ENCODE peak calls at places on chromosome 17, in seven cellular contexts. W, H, G, R, Q, J and B are unnamed samples.

GRCh38 chr17:21511368-21512195 is 135.4 kb downstream of the KCNJ12 start:
- DNase-seq in W (peak), H (peak), G (peak), R (peak), Q (peak), J (peak), B (peak)

GRCh38 chr17:72372185-72372584 is 251.4 kb downstream of the SOX9 start:
- DNase-seq in W (no peak), H (no peak), G (no peak), R (no peak), Q (peak), J (no peak), B (no peak)

GRCh38 chr17:47096343-47096742 is 92.8 kb downstream of the CDC27 start:
- DNase-seq in W (no peak), H (no peak), G (no peak), R (no peak), Q (no peak), J (no peak), B (no peak)

GRCh38 chr17:33929181-33929724 is 325.8 kb upstream of the CCL2 start:
- DNase-seq in W (peak), H (no peak), G (no peak), R (no peak), Q (no peak), J (no peak), B (no peak)

GRCh38 chr17:16881239-16881924 is 90.5 kb downstream of the TNFRSF13B start:
- DNase-seq in W (no peak), H (no peak), G (no peak), R (no peak), Q (no peak), J (no peak), B (no peak)

GRCh38 chr17:83173997-83174858 is 94.8 kb downstream of the METRNL start:
- DNase-seq in W (no peak), H (peak), G (peak), R (peak), Q (peak), J (no peak), B (peak)

GRCh38 chr17:17809527-17810373 is 27.0 kb downstream of the SREBF1 start:
- DNase-seq in W (peak), H (peak), G (peak), R (no peak), Q (peak), J (no peak), B (peak)

GRCh38 chr17:42843358-42843934 is 934 bp upstream of the AOC2 start:
- DNase-seq in W (no peak), H (no peak), G (peak), R (no peak), Q (peak), J (no peak), B (peak)

GRCh38 chr17:82225368-82226029 is 3.3 kb upstream of the SLC16A3 start:
- DNase-seq in W (no peak), H (peak), G (peak), R (peak), Q (peak), J (no peak), B (no peak)

GRCh38 chr17:81412490-81413093 is 17.3 kb downstream of the BAHCC1 start:
- DNase-seq in W (no peak), H (peak), G (no peak), R (no peak), Q (no peak), J (peak), B (no peak)

GRCh38 chr17:7309628-7310027 is 2.2 kb downstream of the EIF5A start:
- DNase-seq in W (no peak), H (peak), G (no peak), R (no peak), Q (no peak), J (no peak), B (no peak)
- H3K4me3 ChIP-seq in W (no peak), H (no peak), G (peak), R (peak), Q (peak), J (peak), B (peak)

GRCh38 chr17:6427284-6427781 is 7.6 kb downstream of the AIPL1 start:
- DNase-seq in W (no peak), H (no peak), G (no peak), R (no peak), Q (no peak), J (no peak), B (no peak)

GRCh38 chr17:6426356-6427101 is 8.4 kb downstream of the AIPL1 start:
- DNase-seq in W (no peak), H (no peak), G (no peak), R (no peak), Q (no peak), J (no peak), B (no peak)

GRCh38 chr17:6430769-6431168 is 4.2 kb downstream of the AIPL1 start:
- DNase-seq in W (no peak), H (no peak), G (no peak), R (no peak), Q (no peak), J (no peak), B (no peak)

GRCh38 chr17:6429266-6429665 is 5.7 kb downstream of the AIPL1 start:
- DNase-seq in W (peak), H (no peak), G (no peak), R (no peak), Q (no peak), J (no peak), B (no peak)

GRCh38 chr17:6428207-6428965 is 6.5 kb downstream of the AIPL1 start:
- DNase-seq in W (no peak), H (no peak), G (no peak), R (no peak), Q (no peak), J (no peak), B (no peak)
- H3K4me3 ChIP-seq in W (no peak), H (no peak), G (no peak), R (no peak), Q (no peak), J (no peak), B (no peak)

DNA sequence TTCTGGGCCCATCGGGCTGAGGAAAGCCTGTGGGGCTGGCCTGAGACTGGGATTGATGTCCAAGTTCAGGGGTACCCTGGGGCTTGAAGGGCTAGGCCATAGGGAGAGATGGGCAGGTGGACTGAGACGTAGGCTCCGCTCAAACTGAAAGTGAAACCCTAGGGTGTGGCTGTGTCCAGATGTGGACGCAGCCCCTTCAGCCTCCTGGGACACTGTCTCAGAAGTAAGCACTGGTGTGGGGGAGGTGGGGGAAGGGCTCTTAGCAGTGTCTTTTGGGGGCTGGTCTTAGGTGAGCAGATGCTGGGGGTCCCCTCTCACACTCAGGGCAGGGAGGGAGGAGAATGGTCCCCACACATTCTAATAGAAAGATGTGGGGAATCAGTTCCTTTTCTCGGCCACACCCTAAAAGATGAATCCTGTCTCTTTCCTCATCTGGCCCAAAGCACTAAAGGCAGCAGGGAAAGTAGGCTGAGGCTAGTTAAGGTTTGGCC is 5.5 kb downstream of the FMNL1 start:
- DNase-seq in W (no peak), H (peak), G (no peak), R (no peak), Q (no peak), J (no peak), B (no peak)
- H3K4me3 ChIP-seq in W (no peak), H (no peak), G (no peak), R (peak), Q (no peak), J (peak), B (no peak)

GRCh38 chr17:59848385-59848668 is 44.4 kb downstream of the TUBD1 start:
- DNase-seq in W (no peak), H (no peak), G (no peak), R (no peak), Q (no peak), J (no peak), B (no peak)

GRCh38 chr17:59848778-59849177 is 44.0 kb downstream of the TUBD1 start:
- DNase-seq in W (no peak), H (peak), G (no peak), R (no peak), Q (no peak), J (no peak), B (peak)

GRCh38 chr17:59845595-59846390 is 47.0 kb downstream of the TUBD1 start:
- DNase-seq in W (no peak), H (no peak), G (no peak), R (no peak), Q (no peak), J (no peak), B (peak)

GRCh38 chr17:59844884-59845594 is 47.7 kb downstream of the TUBD1 start:
- DNase-seq in W (no peak), H (no peak), G (no peak), R (no peak), Q (no peak), J (no peak), B (no peak)

GRCh38 chr17:59846391-59847165 is 46.2 kb downstream of the TUBD1 start:
- DNase-seq in W (no peak), H (peak), G (no peak), R (no peak), Q (no peak), J (no peak), B (no peak)
- H3K4me3 ChIP-seq in W (no peak), H (no peak), G (no peak), R (peak), Q (no peak), J (no peak), B (no peak)

DNA sequence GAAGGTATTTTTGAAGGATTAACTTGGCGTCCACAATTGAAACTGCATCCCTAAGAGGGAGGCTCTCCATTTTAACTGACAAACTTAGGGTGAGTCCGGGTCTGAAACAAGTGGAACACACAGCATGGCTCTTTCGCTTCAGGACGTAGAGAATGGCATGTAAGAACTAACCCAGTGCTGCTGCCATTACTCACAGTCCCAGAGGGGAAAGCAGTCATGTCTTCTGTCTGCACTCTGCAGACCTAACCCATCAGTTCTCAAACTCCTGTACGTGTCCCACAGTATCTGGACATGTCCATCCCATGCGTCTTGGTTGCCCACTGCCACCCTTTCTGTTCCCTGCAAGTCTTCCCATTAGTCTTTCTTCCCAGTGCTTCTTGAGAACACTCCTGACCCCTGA is 563 bp downstream of the ST6GALNAC1 start:
- DNase-seq in W (no peak), H (no peak), G (no peak), R (no peak), Q (no peak), J (no peak), B (no peak)
- H3K4me3 ChIP-seq in W (no peak), H (peak), G (no peak), R (peak), Q (no peak), J (no peak), B (no peak)

DNA sequence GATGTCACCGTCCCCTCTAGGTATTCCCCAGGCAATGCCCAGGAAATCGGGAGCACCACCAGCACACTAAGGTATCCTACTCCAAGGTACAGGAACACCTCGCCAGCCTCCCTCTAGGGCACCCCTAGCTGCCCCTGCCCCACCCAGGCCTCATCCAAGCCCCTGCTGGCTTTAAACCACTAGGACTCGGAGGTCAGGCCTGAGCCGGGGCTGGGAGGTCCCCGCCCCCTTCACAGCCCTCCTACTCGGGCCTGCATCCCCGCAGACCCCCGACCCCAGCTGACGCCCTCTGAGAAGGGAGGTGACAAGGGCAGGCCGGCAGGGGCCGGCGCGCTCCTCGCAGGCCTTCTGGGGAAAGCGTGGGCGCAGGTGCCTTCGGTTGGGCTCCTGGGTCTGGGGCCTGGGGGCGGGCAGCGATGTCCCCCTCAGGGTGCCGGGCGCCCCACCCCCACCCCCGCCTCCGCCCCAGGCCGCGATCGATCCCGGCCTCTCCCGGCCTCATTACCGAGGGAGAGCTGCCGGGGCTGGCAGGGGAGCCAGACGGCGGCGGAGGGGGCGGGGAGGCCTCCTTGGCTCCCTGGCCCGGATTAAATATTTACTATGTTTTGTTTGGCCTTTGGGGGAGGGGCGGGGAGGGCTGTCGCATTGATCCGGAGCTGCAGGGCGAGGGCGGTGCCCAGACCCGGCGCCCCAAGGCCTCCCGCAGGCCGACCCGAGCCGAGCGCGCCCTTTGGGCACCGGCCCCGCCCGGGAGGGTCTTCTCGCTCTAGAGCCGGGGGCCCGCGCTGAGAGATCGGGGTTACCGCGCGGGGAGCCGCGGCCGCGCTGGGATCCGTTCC is 27.3 kb downstream of the RTN4RL1 start:
- DNase-seq in W (peak), H (peak), G (peak), R (no peak), Q (no peak), J (no peak), B (no peak)
- H3K4me3 ChIP-seq in W (no peak), H (peak), G (no peak), R (peak), Q (no peak), J (no peak), B (peak)